ENCODE peak calls at places on chromosomes 7 and 10, in seven cellular contexts. H is hypothalamus; O is NCI-H748 treated with DMSO at 0.1 percent for 48 hours; Z is T-cell; T is GM03348; L is AG08395; C is stimulated activated CD4-positive, alpha-beta T cell treated with anti-CD3 and anti-CD28 coated beads, Interleukin-4, amount 100 ng/mL, for 1 hour. G is an unnamed sample.

GRCh38 chr7:17130281-17131059 is 168.0 kb upstream of the AHR start:
- DNase-seq in H (no peak), O (no peak), Z (no peak), T (peak; percentile 51), L (peak; percentile 77), C (no peak), G (no peak)

GRCh38 chr10:109773818-109774440 is 149.4 kb downstream of the XPNPEP1 start:
- DNase-seq in H (no peak), O (no peak), Z (no peak), T (peak; percentile 60), L (peak; percentile 15), C (no peak), G (no peak)

GRCh38 chr7:69817096-69817495 is 218.8 kb downstream of the AUTS2 start:
- DNase-seq in H (no peak), O (no peak), Z (no peak), T (peak; percentile 86), L (peak; percentile 87), C (no peak), G (no peak)

GRCh38 chr10:86786368-86786767 is 29.9 kb downstream of the BMPR1A start:
- DNase-seq in H (no peak), O (no peak), Z (no peak), T (no peak), L (no peak), C (no peak), G (no peak)

GRCh38 chr10:3740157-3740871 is 44.7 kb downstream of the KLF6 start:
- DNase-seq in H (no peak), O (no peak), Z (no peak), T (peak; percentile 65), L (peak; percentile 20), C (no peak), G (peak; percentile 13)

GRCh38 chr10:59830601-59831259 is 75.6 kb downstream of the CCDC6 start:
- DNase-seq in H (no peak), O (peak; percentile 13), Z (no peak), T (peak; percentile 72), L (peak; percentile 74), C (no peak), G (peak; percentile 2)

GRCh38 chr7:44309271-44310091 is 15.9 kb downstream of the CAMK2B start:
- DNase-seq in H (no peak), O (no peak), Z (peak; percentile 28), T (peak; percentile 91), L (peak; percentile 71), C (peak; percentile 50), G (no peak)

GRCh38 chr10:127207081-127207480 is 10.7 kb upstream of the INSYN2A start:
- DNase-seq in H (no peak), O (no peak), Z (no peak), T (no peak), L (no peak), C (no peak), G (no peak)

GRCh38 chr10:71272122-71272771 is 46.8 kb upstream of the SLC29A3 start:
- DNase-seq in H (no peak), O (no peak), Z (no peak), T (peak; percentile 75), L (peak; percentile 78), C (no peak), G (no peak)

GRCh38 chr7:157662110-157662791 is 325.4 kb downstream of the DNAJB6 start:
- DNase-seq in H (no peak), O (no peak), Z (no peak), T (no peak), L (no peak), C (no peak), G (no peak)

GRCh38 chr7:46628389-46628788 is 707.3 kb upstream of the IGFBP3 start:
- DNase-seq in H (no peak), O (no peak), Z (no peak), T (no peak), L (no peak), C (no peak), G (no peak)

GRCh38 chr7:148815612-148816011 is 68.5 kb downstream of the EZH2 start:
- DNase-seq in H (no peak), O (no peak), Z (no peak), T (no peak), L (no peak), C (no peak), G (peak; percentile 26)

GRCh38 chr10:11573497-11573896 is 38.0 kb downstream of the USP6NL start:
- DNase-seq in H (no peak), O (no peak), Z (no peak), T (peak; percentile 35), L (peak; percentile 24), C (no peak), G (no peak)

GRCh38 chr7:139035588-139036353 is at the start of gene ZC3HAV1L:
- DNase-seq in H (peak; percentile 10), O (peak; percentile 52), Z (peak; percentile 22), T (peak; percentile 95), L (peak; percentile 86), C (peak; percentile 65), G (peak; percentile 47)

GRCh38 chr10:35480150-35480549 is 125.0 kb upstream of the GJD4 start:
- DNase-seq in H (no peak), O (no peak), Z (no peak), T (no peak), L (no peak), C (no peak), G (no peak)

GRCh38 chr7:37656913-37657530 is 26.5 kb upstream of the GPR141 start:
- DNase-seq in H (no peak), O (no peak), Z (no peak), T (no peak), L (no peak), C (no peak), G (no peak)

GRCh38 chr7:112162161-112163020 is 43.8 kb downstream of the DOCK4 start:
- DNase-seq in H (peak; percentile 27), O (peak; percentile 84), Z (no peak), T (no peak), L (no peak), C (no peak), G (peak; percentile 84)

GRCh38 chr7:20220824-20221547 is 3.8 kb upstream of the MACC1 start:
- DNase-seq in H (no peak), O (no peak), Z (no peak), T (peak; percentile 70), L (peak; percentile 83), C (no peak), G (no peak)

GRCh38 chr7:117025891-117026290 is 72.6 kb downstream of the ST7 start:
- DNase-seq in H (no peak), O (no peak), Z (no peak), T (no peak), L (no peak), C (no peak), G (no peak)

GRCh38 chr7:95963446-95963990 is 191.2 kb downstream of the DYNC1I1 start:
- DNase-seq in H (no peak), O (no peak), Z (no peak), T (no peak), L (no peak), C (no peak), G (no peak)

GRCh38 chr7:117283371-117283770 is 39.5 kb downstream of the WNT2 start:
- DNase-seq in H (no peak), O (no peak), Z (no peak), T (peak; percentile 82), L (peak; percentile 93), C (no peak), G (no peak)

GRCh38 chr10:31549936-31550335 is 230.9 kb downstream of the ZEB1 start:
- DNase-seq in H (no peak), O (no peak), Z (no peak), T (peak; percentile 51), L (peak; percentile 49), C (no peak), G (no peak)

GRCh38 chr10:93813507-93814465 is 56.0 kb downstream of the LGI1 start:
- DNase-seq in H (no peak), O (no peak), Z (peak; percentile 14), T (peak; percentile 55), L (peak; percentile 53), C (peak; percentile 51), G (no peak)

GRCh38 chr10:71244638-71245419 is 32.5 kb downstream of the UNC5B start:
- DNase-seq in H (no peak), O (no peak), Z (no peak), T (peak; percentile 93), L (peak; percentile 88), C (no peak), G (no peak)

GRCh38 chr7:28355553-28356319 is 56.6 kb upstream of the CREB5 start:
- DNase-seq in H (no peak), O (peak; percentile 100), Z (no peak), T (no peak), L (no peak), C (no peak), G (peak; percentile 98)

GRCh38 chr7:37489703-37490102 is 41.0 kb upstream of the ELMO1 start:
- DNase-seq in H (no peak), O (no peak), Z (no peak), T (no peak), L (no peak), C (no peak), G (no peak)

GRCh38 chr7:27863866-27864265 is 123.9 kb downstream of the TAX1BP1 start:
- DNase-seq in H (no peak), O (no peak), Z (no peak), T (no peak), L (no peak), C (no peak), G (no peak)

GRCh38 chr10:111875760-111876159 is 307.8 kb downstream of the GPAM start:
- DNase-seq in H (no peak), O (no peak), Z (no peak), T (peak; percentile 21), L (peak; percentile 26), C (no peak), G (no peak)